ENCODE peak calls at places on chromosomes 13 and 19, in seven cellular contexts. J, P, E, Z, C, D and N are unnamed samples.

GRCh38 chr19:6731822-6732221 is 5.6 kb downstream of the GPR108 start:
- DNase-seq in J (no peak), Z (no peak), E (no peak), C (no peak), P (no peak), D (no peak), N (no peak)

GRCh38 chr19:14198384-14199376 is 7.3 kb downstream of the ADGRL1 start:
- DNase-seq in J (no peak), C (no peak), Z (no peak), E (no peak), D (no peak), P (no peak), N (no peak)

GRCh38 chr19:15779756-15780476 is 7.5 kb upstream of the OR10H5 start:
- DNase-seq in C (no peak), J (no peak), E (no peak), D (no peak), Z (no peak), P (no peak), N (no peak)

GRCh38 chr13:50081106-50081898 is 66.1 kb downstream of the KCNRG start:
- DNase-seq in D (no peak), J (no peak), P (peak; percentile 18), C (no peak), Z (no peak), E (peak; percentile 55), N (no peak)

GRCh38 chr13:41004875-41005693 is 14.0 kb downstream of the ELF1 start:
- DNase-seq in E (no peak), J (no peak), P (no peak), Z (no peak), D (no peak), C (peak; percentile 58), N (peak; percentile 64)

GRCh38 chr19:38743394-38744297 is 628 bp downstream of the CAPN12 start:
- DNase-seq in C (no peak), E (no peak), D (no peak), P (no peak), J (no peak), Z (no peak), N (no peak)

GRCh38 chr13:28620011-28620830 is 38.7 kb upstream of the POMP start:
- DNase-seq in J (no peak), D (no peak), E (no peak), Z (no peak), C (no peak), P (no peak), N (no peak)

GRCh38 chr19:2015611-2015950 is at the start of gene BTBD2:
- DNase-seq in D (no peak), P (peak; percentile 29), C (no peak), E (no peak), J (no peak), Z (peak; percentile 48), N (peak; percentile 24)

GRCh38 chr13:50646070-50646469 is 197.4 kb downstream of the DLEU7 start:
- DNase-seq in D (no peak), E (no peak), Z (no peak), P (no peak), C (no peak), J (no peak), N (no peak)

GRCh38 chr19:12689012-12689411 is 1.2 kb downstream of the GNG14 start:
- DNase-seq in J (no peak), C (no peak), D (no peak), Z (no peak), E (no peak), P (no peak), N (no peak)

GRCh38 chr13:43528992-43529391 is 257.8 kb downstream of the ENOX1 start:
- DNase-seq in P (no peak), D (no peak), C (no peak), Z (no peak), J (no peak), E (no peak), N (no peak)

GRCh38 chr19:44848036-44848804 is 2.1 kb downstream of the NECTIN2 start:
- DNase-seq in D (no peak), Z (no peak), P (no peak), J (peak; percentile 55), C (no peak), E (no peak), N (no peak)

GRCh38 chr13:36353001-36353400 is 6.8 kb upstream of the SPART start:
- DNase-seq in C (no peak), Z (no peak), J (no peak), D (no peak), P (no peak), E (no peak), N (no peak)

GRCh38 chr19:15780595-15781418 is 6.7 kb upstream of the OR10H5 start:
- DNase-seq in E (no peak), P (no peak), Z (no peak), C (no peak), D (no peak), J (no peak), N (no peak)

GRCh38 chr13:59755647-59756290 is 408.0 kb downstream of the DIAPH3 start:
- DNase-seq in E (no peak), D (no peak), C (no peak), J (no peak), P (no peak), Z (no peak), N (no peak)

GRCh38 chr19:5038631-5039271 is 69.8 kb downstream of the KDM4B start:
- DNase-seq in D (no peak), C (no peak), Z (peak; percentile 27), E (no peak), P (no peak), J (no peak), N (no peak)

GRCh38 chr13:92963029-92963428 is 263.6 kb upstream of the GPC6 start:
- DNase-seq in P (no peak), J (peak; percentile 18), D (no peak), C (no peak), Z (no peak), E (no peak), N (no peak)

GRCh38 chr19:23991170-23991569 is 76.5 kb downstream of the ZNF726 start:
- DNase-seq in D (no peak), J (peak; percentile 41), Z (no peak), C (no peak), E (no peak), P (no peak), N (peak; percentile 9)

GRCh38 chr19:48385461-48386087 is 5.8 kb downstream of the KDELR1 start:
- DNase-seq in Z (no peak), J (no peak), D (no peak), P (no peak), C (no peak), E (no peak), N (no peak)

GRCh38 chr19:36573948-36574726 is 1.0 kb upstream of the ZNF529 start:
- DNase-seq in E (no peak), Z (no peak), D (no peak), P (no peak), J (no peak), C (no peak), N (no peak)

GRCh38 chr13:91014696-91015095 is 332.8 kb upstream of the MIR17HG start:
- DNase-seq in E (no peak), Z (no peak), C (no peak), P (no peak), J (no peak), D (no peak), N (no peak)

GRCh38 chr13:47798906-47799305 is 202.2 kb downstream of the SUCLA2 start:
- DNase-seq in D (no peak), J (no peak), P (no peak), C (no peak), Z (no peak), E (no peak), N (no peak)

GRCh38 chr19:6958786-6959185 is 62.4 kb downstream of the MBD3L2B start:
- DNase-seq in Z (no peak), C (no peak), J (no peak), D (no peak), E (no peak), P (no peak), N (no peak)

GRCh38 chr13:110911880-110912279 is 3.0 kb downstream of the ANKRD10 start:
- DNase-seq in J (no peak), Z (no peak), C (no peak), P (no peak), D (no peak), E (no peak), N (no peak)

GRCh38 chr13:76223565-76223964 is 587.4 kb downstream of the LMO7 start:
- DNase-seq in C (no peak), E (no peak), J (no peak), P (no peak), D (no peak), Z (no peak), N (no peak)